ENCODE peak calls at places on chromosomes 12 and 14, in ten cellular contexts. G is ovary, Q is transverse colon, T is H1, C is tibial nerve, B is stomach, A is A549, N is K562, L is sigmoid colon, V is esophagus muscularis mucosa. O is an unnamed sample.

GRCh38 chr12:15116073-15116472 is 105.1 kb downstream of the RERG start:
- DNase-seq in G (no peak), Q (no peak), T (no peak), C (no peak), B (no peak), A (no peak), N (no peak), L (peak; percentile 70), V (no peak), O (no peak)

GRCh38 chr12:68449196-68449595 is 117.0 kb upstream of the MDM1 start:
- DNase-seq in G (no peak), Q (no peak), T (no peak), C (no peak), B (no peak), A (no peak), N (no peak), L (no peak), V (no peak), O (no peak)

GRCh38 chr14:93110856-93111419 is 4.8 kb downstream of the ITPK1 start:
- DNase-seq in G (no peak), Q (no peak), T (no peak), C (no peak), B (no peak), A (no peak), N (no peak), L (no peak), V (no peak), O (no peak)

GRCh38 chr12:12685305-12685704 is 10.7 kb downstream of the GPR19 start:
- DNase-seq in G (no peak), Q (no peak), T (peak; percentile 52), C (no peak), B (no peak), A (no peak), N (no peak), L (no peak), V (no peak), O (no peak)

GRCh38 chr14:99737451-99737951 is 53.4 kb downstream of the CYP46A1 start:
- DNase-seq in G (no peak), Q (no peak), T (no peak), C (no peak), B (peak; percentile 78), A (peak; percentile 86), N (no peak), L (peak; percentile 88), V (no peak), O (no peak)

GRCh38 chr12:71870409-71870808 is 30.9 kb downstream of the TBC1D15 start:
- DNase-seq in G (no peak), Q (no peak), T (no peak), C (no peak), B (no peak), A (no peak), N (no peak), L (no peak), V (no peak), O (no peak)

GRCh38 chr12:67716817-67717216 is 68.3 kb downstream of the DYRK2 start:
- DNase-seq in G (no peak), Q (no peak), T (no peak), C (no peak), B (no peak), A (no peak), N (no peak), L (no peak), V (no peak), O (no peak)

GRCh38 chr14:94918896-94919295 is 149.0 kb upstream of the GSC start:
- DNase-seq in G (no peak), Q (peak; percentile 0), T (no peak), C (no peak), B (no peak), A (no peak), N (no peak), L (no peak), V (no peak), O (no peak)

GRCh38 chr12:29901585-29901984 is 117.8 kb upstream of the TMTC1 start:
- DNase-seq in G (no peak), Q (no peak), T (peak; percentile 74), C (no peak), B (no peak), A (no peak), N (no peak), L (no peak), V (no peak), O (no peak)
- TF ChIP-seq CTCF in G (no peak), Q (no peak), T (no peak), C (no peak), B (no peak), A (no peak), N (no peak), L (peak; percentile 23), V (no peak), O (no peak)

GRCh38 chr14:104108570-104109060 is 23.1 kb downstream of the ASPG start:
- DNase-seq in G (peak; percentile 33), Q (peak; percentile 8), T (peak; percentile 46), C (no peak), B (peak; percentile 26), A (no peak), N (no peak), L (no peak), V (no peak), O (peak; percentile 78)

GRCh38 chr14:104106471-104106991 is 21.0 kb downstream of the ASPG start:
- DNase-seq in G (no peak), Q (peak; percentile 12), T (peak; percentile 42), C (no peak), B (no peak), A (no peak), N (no peak), L (no peak), V (no peak), O (peak; percentile 65)

GRCh38 chr14:104107101-104107581 is 21.6 kb downstream of the ASPG start:
- DNase-seq in G (no peak), Q (no peak), T (no peak), C (no peak), B (peak; percentile 23), A (no peak), N (no peak), L (no peak), V (no peak), O (peak; percentile 63)

GRCh38 chr14:104109121-104109541 is 23.6 kb downstream of the ASPG start:
- DNase-seq in G (no peak), Q (no peak), T (no peak), C (no peak), B (peak; percentile 24), A (no peak), N (no peak), L (no peak), V (no peak), O (peak; percentile 72)

DNA sequence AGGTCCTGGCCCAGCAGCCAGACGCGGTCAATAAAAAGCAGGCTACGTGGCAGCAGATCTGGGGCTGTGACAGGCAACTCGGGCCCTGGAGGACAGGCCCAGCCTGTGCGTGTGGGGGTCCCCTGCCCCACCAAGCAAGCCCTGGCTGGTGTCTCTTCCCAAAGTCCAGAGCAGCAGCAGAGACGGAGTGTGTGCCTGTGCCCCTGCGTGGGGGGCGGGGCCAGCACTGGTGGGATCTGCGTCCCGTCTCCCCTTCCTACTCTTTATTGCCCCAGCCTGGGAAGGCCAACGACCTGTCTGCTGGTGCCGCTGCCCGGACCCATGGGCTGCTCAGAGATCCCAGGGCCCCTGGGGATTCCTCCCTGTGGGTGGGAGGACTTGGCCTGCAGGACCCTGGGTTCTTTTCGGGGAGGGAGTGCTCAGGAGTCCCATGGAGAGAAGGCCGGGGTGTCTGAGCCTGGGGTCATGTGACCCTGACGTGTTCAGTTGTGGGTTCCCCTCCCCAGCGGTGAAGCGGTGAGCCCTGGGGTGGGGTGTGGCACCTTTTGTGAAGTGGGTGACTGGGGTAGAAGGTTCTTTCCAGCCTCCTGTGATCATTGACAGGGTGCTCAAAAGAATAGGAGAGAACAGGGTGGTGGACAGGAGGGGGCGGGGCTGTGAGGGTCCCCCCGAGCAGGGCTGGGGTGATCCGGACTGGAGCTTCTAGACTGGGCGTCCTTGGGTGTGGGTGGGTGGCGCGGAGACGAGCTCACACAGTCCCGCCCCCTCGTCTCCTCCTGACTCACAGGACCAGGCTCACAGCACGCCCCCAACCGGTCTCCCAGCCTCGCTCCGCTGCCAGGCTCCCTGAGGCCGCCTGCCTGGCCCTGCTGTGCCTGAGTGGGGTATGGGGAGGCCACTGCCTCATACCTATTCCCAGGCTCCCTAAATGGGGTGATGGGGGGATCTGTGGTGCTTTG is 22.4 kb downstream of the ASPG start:
- DNase-seq in G (peak; percentile 41), Q (peak; percentile 61), T (peak; percentile 47), C (no peak), B (peak; percentile 51), A (no peak), N (peak; percentile 19), L (peak; percentile 47), V (no peak), O (peak; percentile 75)
- H3K4me3 ChIP-seq in G (no peak overlapping the region), Q (no peak overlapping the region), T (no peak overlapping the region), C (no peak overlapping the region), B (no peak overlapping the region), A (no peak overlapping the region), N (no peak overlapping the region), L (no peak overlapping the region), V (no peak overlapping the region), O (no peak overlapping the region)

GRCh38 chr12:132711169-132711843 is 664 bp downstream of the PGAM5 start:
- DNase-seq in G (no peak), Q (peak; percentile 33), T (peak; percentile 72), C (no peak), B (peak; percentile 34), A (no peak), N (peak; percentile 37), L (no peak), V (no peak), O (no peak)
- TF ChIP-seq EP300 in G (no peak), Q (no peak), T (no peak), C (no peak), B (no peak), A (no peak), N (no peak), L (no peak), V (no peak), O (no peak)

GRCh38 chr12:120103044-120103338 is 13.6 kb downstream of the RAB35 start:
- DNase-seq in G (no peak), Q (no peak), T (no peak), C (no peak), B (no peak), A (no peak), N (no peak), L (no peak), V (no peak), O (no peak)

GRCh38 chr12:120102189-120103043 is 14.1 kb downstream of the RAB35 start:
- DNase-seq in G (no peak), Q (no peak), T (peak; percentile 58), C (no peak), B (no peak), A (no peak), N (no peak), L (no peak), V (no peak), O (no peak)

GRCh38 chr12:120101182-120101581 is 15.4 kb downstream of the RAB35 start:
- DNase-seq in G (peak; percentile 62), Q (peak; percentile 37), T (no peak), C (no peak), B (peak; percentile 46), A (no peak), N (no peak), L (no peak), V (no peak), O (no peak)

GRCh38 chr12:120100630-120101029 is 15.9 kb downstream of the RAB35 start:
- DNase-seq in G (peak; percentile 83), Q (peak; percentile 46), T (no peak), C (peak; percentile 37), B (peak; percentile 76), A (no peak), N (no peak), L (peak; percentile 92), V (no peak), O (peak; percentile 83)

DNA sequence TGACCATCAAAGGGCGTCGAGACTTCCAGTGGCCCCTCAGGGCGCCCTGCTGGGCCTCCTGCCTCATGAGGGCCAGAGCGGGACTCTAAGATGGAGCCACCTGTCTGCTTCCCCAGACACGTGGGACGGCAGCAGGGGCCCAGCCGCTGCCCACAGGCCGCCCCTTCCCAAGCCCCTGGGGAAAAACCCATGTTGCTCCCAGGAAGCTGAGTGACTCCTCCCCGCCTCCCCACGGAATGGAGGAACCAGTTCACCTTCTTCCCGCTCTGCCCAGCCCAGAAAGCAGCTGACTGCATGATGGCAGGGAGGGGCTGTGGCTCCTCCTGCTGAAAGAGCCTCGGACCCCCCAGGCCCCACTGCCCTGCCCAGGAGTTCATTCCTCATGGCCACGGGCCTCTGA is 14.9 kb downstream of the RAB35 start:
- DNase-seq in G (no peak), Q (no peak), T (no peak), C (no peak), B (peak; percentile 54), A (no peak), N (no peak), L (no peak), V (no peak), O (peak; percentile 68)
- TF ChIP-seq CTCF in G (no peak), Q (no peak), T (no peak), C (no peak), B (no peak), A (no peak), N (no peak), L (no peak), V (no peak), O (no peak)

O was measured in suprapubic skin.